ENCODE peak calls at places on chromosomes 16 and 17, in four cellular contexts. One of them, this sample, is unnamed.
A peak's percentile ranks its signal among the peaks of the same experiment; 100 is the strongest.

GRCh38 chr16:79784007-79784406 is 183.5 kb upstream of the MAF start:
- DNase-seq in naive thymus-derived CD4-positive, alpha-beta T cell: no peak
- DNase-seq in WERI-Rb-1: no peak
- DNase-seq in HCT116: no peak
- DNase-seq in this sample: no peak

GRCh38 chr17:44112284-44113280 is 10.9 kb downstream of the HDAC5 start:
- DNase-seq in naive thymus-derived CD4-positive, alpha-beta T cell: no peak
- DNase-seq in HCT116: no peak
- DNase-seq in WERI-Rb-1: no peak
- DNase-seq in this sample: no peak

GRCh38 chr16:16025214-16025968 is 76.0 kb downstream of the ABCC1 start:
- DNase-seq in naive thymus-derived CD4-positive, alpha-beta T cell: peak; percentile 19
- DNase-seq in WERI-Rb-1: no peak
- DNase-seq in HCT116: no peak
- DNase-seq in this sample: peak; percentile 33

GRCh38 chr16:19463468-19464315 is 46.0 kb downstream of the TMC5 start:
- DNase-seq in WERI-Rb-1: no peak
- DNase-seq in HCT116: no peak
- DNase-seq in naive thymus-derived CD4-positive, alpha-beta T cell: no peak
- DNase-seq in this sample: no peak

GRCh38 chr16:35171106-35171505 is 1711.7 kb downstream of the TP53TG3F start:
- DNase-seq in HCT116: no peak
- DNase-seq in naive thymus-derived CD4-positive, alpha-beta T cell: no peak
- DNase-seq in WERI-Rb-1: no peak
- DNase-seq in this sample: no peak

GRCh38 chr17:76014100-76014924 is 12.8 kb downstream of the EVPL start:
- DNase-seq in naive thymus-derived CD4-positive, alpha-beta T cell: peak; percentile 82
- DNase-seq in HCT116: peak; percentile 46
- DNase-seq in WERI-Rb-1: peak; percentile 89
- DNase-seq in this sample: peak; percentile 67

GRCh38 chr17:3033248-3033640 is 30.2 kb downstream of the OR1D5 start:
- DNase-seq in WERI-Rb-1: no peak
- DNase-seq in naive thymus-derived CD4-positive, alpha-beta T cell: no peak
- DNase-seq in HCT116: no peak
- DNase-seq in this sample: no peak

GRCh38 chr17:31467502-31468256 is 76.2 kb downstream of the RAB11FIP4 start:
- DNase-seq in WERI-Rb-1: no peak
- DNase-seq in HCT116: no peak
- DNase-seq in naive thymus-derived CD4-positive, alpha-beta T cell: no peak
- DNase-seq in this sample: no peak

GRCh38 chr16:24054649-24055560 is 201.2 kb upstream of the CACNG3 start:
- DNase-seq in naive thymus-derived CD4-positive, alpha-beta T cell: no peak
- DNase-seq in HCT116: no peak
- DNase-seq in WERI-Rb-1: no peak
- DNase-seq in this sample: no peak

GRCh38 chr17:57909548-57909947 is 45.7 kb downstream of the CUEDC1 start:
- DNase-seq in naive thymus-derived CD4-positive, alpha-beta T cell: no peak
- DNase-seq in HCT116: no peak
- DNase-seq in WERI-Rb-1: no peak
- DNase-seq in this sample: no peak

GRCh38 chr17:52071712-52072111 is 86.8 kb downstream of the CA10 start:
- DNase-seq in HCT116: no peak
- DNase-seq in naive thymus-derived CD4-positive, alpha-beta T cell: no peak
- DNase-seq in WERI-Rb-1: no peak
- DNase-seq in this sample: no peak

GRCh38 chr16:12796498-12796897 is 7.2 kb downstream of the CPPED1 start:
- DNase-seq in naive thymus-derived CD4-positive, alpha-beta T cell: no peak
- DNase-seq in WERI-Rb-1: no peak
- DNase-seq in HCT116: no peak
- DNase-seq in this sample: no peak

GRCh38 chr16:10834766-10835165 is 16.2 kb upstream of the TVP23A start:
- DNase-seq in WERI-Rb-1: no peak
- DNase-seq in HCT116: no peak
- DNase-seq in naive thymus-derived CD4-positive, alpha-beta T cell: no peak
- DNase-seq in this sample: no peak

GRCh38 chr16:47574091-47575054 is 113.2 kb downstream of the PHKB start:
- DNase-seq in HCT116: no peak
- DNase-seq in WERI-Rb-1: no peak
- DNase-seq in naive thymus-derived CD4-positive, alpha-beta T cell: peak; percentile 34
- DNase-seq in this sample: no peak

GRCh38 chr16:83473109-83473508 is 334.7 kb upstream of the HSBP1 start:
- DNase-seq in WERI-Rb-1: no peak
- DNase-seq in HCT116: no peak
- DNase-seq in naive thymus-derived CD4-positive, alpha-beta T cell: no peak
- DNase-seq in this sample: no peak

GRCh38 chr17:8366231-8366630 is 10.3 kb downstream of the KRABD2 start:
- DNase-seq in WERI-Rb-1: no peak
- DNase-seq in naive thymus-derived CD4-positive, alpha-beta T cell: no peak
- DNase-seq in HCT116: no peak
- DNase-seq in this sample: no peak

GRCh38 chr17:40419559-40420331 is 2.0 kb upstream of the TOP2A start:
- DNase-seq in naive thymus-derived CD4-positive, alpha-beta T cell: peak; percentile 29
- DNase-seq in HCT116: no peak
- DNase-seq in WERI-Rb-1: no peak
- DNase-seq in this sample: no peak

GRCh38 chr17:28191018-28191417 is 128.0 kb upstream of the TMEM97 start:
- DNase-seq in WERI-Rb-1: no peak
- DNase-seq in naive thymus-derived CD4-positive, alpha-beta T cell: no peak
- DNase-seq in HCT116: no peak
- DNase-seq in this sample: no peak

GRCh38 chr16:1530883-1531637 is 2.4 kb upstream of the TMEM204 start:
- DNase-seq in HCT116: no peak
- DNase-seq in naive thymus-derived CD4-positive, alpha-beta T cell: no peak
- DNase-seq in WERI-Rb-1: no peak
- DNase-seq in this sample: no peak

DNA sequence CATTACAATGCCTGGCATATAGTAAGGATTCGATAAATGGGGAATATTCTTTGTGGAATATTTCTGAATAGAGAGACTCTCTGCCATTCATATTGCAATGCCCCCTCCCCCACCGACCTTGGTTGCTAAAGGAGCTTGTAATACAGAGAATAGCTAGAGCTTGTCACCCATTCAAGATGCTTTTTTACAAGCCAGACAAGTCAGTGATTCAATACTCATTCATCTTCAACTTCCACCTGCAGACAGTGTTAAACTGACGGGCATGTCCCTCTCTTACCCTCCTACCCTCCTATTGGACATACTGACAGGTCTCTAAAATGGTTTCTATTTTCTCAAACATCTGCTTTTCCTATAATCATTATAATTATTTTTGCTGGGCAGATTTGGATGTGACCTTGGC is 257.4 kb downstream of the KCNJ2 start:
- DNase-seq in HCT116: no peak
- DNase-seq in WERI-Rb-1: no peak
- DNase-seq in naive thymus-derived CD4-positive, alpha-beta T cell: no peak
- DNase-seq in this sample: no peak
- H3K9me3 ChIP-seq in HCT116: no peaks in the 10 kb centered on the region
- H3K9me3 ChIP-seq in WERI-Rb-1: no peaks in the 10 kb centered on the region
- H3K9me3 ChIP-seq in naive thymus-derived CD4-positive, alpha-beta T cell: no peaks in the 10 kb centered on the region
- H3K9me3 ChIP-seq in this sample: no peaks in the 10 kb centered on the region

DNA sequence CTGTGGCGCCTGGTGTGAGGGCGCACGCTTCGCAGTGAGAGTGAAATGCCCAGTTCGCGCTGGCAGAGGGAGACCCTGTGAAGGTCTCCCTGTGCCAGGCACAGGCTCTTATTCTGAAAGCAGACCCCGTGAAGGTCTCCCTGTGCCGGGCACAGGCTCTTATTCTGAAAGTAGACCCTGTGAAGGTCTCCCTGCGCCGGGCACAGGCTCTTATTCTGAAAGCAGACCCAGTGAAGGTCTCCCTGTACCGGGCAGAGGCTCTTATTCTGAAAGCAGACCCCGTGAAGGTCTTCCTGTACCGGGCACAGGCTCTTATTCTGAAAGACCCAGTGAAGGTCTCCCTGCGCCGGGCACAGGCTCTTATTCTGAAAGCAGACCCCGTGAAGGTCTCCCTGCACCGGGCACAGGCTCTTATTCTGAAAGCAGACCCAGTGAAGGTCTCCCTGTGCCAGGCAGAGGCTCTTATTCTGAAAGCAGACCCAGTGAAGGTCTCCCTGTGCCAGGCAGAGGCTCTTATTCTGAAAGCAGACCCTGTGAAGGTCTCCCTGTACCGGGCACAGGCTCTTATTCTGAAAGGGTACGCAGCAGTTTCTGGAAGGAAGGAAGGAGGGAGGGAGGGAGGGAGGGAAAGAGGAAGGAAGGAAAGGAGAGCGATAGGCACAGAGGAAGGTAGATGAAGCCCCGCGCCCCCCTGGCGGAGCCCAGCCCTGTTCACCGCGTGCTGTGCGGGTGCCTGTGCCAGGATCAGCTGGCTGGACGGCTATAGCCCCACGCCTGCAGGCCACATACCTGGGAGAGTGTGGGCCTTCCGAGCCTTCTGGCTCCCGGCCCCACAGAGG is 55.3 kb downstream of the WDR45B start:
- DNase-seq in naive thymus-derived CD4-positive, alpha-beta T cell: peak; percentile 75
- DNase-seq in HCT116: peak; percentile 70
- DNase-seq in WERI-Rb-1: peak; percentile 70
- DNase-seq in this sample: peak; percentile 41
- H3K9me3 ChIP-seq in naive thymus-derived CD4-positive, alpha-beta T cell: no peaks in the 10 kb centered on the region
- H3K9me3 ChIP-seq in HCT116: no peaks in the 10 kb centered on the region
- H3K9me3 ChIP-seq in WERI-Rb-1: no peaks in the 10 kb centered on the region
- H3K9me3 ChIP-seq in this sample: no peaks in the 10 kb centered on the region

GRCh38 chr17:42459256-42459982 is 741 bp downstream of the ATP6V0A1 start:
- DNase-seq in naive thymus-derived CD4-positive, alpha-beta T cell: peak; percentile 16
- DNase-seq in HCT116: no peak
- DNase-seq in WERI-Rb-1: peak; percentile 80
- DNase-seq in this sample: no peak
- H3K9me3 ChIP-seq in naive thymus-derived CD4-positive, alpha-beta T cell: no peaks in the 10 kb centered on the region
- H3K9me3 ChIP-seq in HCT116: no peaks in the 10 kb centered on the region
- H3K9me3 ChIP-seq in WERI-Rb-1: no peaks in the 10 kb centered on the region
- H3K9me3 ChIP-seq in this sample: no peaks in the 10 kb centered on the region

GRCh38 chr17:35486920-35487727 is 38.6 kb upstream of the SLFN13 start:
- DNase-seq in WERI-Rb-1: no peak
- DNase-seq in HCT116: no peak
- DNase-seq in naive thymus-derived CD4-positive, alpha-beta T cell: peak; percentile 78
- DNase-seq in this sample: peak; percentile 46
- H3K9me3 ChIP-seq in WERI-Rb-1: peaks cover 20% of the 10 kb centered on the region
- H3K9me3 ChIP-seq in HCT116: no peaks in the 10 kb centered on the region
- H3K9me3 ChIP-seq in naive thymus-derived CD4-positive, alpha-beta T cell: no peaks in the 10 kb centered on the region
- H3K9me3 ChIP-seq in this sample: no peaks in the 10 kb centered on the region

DNA sequence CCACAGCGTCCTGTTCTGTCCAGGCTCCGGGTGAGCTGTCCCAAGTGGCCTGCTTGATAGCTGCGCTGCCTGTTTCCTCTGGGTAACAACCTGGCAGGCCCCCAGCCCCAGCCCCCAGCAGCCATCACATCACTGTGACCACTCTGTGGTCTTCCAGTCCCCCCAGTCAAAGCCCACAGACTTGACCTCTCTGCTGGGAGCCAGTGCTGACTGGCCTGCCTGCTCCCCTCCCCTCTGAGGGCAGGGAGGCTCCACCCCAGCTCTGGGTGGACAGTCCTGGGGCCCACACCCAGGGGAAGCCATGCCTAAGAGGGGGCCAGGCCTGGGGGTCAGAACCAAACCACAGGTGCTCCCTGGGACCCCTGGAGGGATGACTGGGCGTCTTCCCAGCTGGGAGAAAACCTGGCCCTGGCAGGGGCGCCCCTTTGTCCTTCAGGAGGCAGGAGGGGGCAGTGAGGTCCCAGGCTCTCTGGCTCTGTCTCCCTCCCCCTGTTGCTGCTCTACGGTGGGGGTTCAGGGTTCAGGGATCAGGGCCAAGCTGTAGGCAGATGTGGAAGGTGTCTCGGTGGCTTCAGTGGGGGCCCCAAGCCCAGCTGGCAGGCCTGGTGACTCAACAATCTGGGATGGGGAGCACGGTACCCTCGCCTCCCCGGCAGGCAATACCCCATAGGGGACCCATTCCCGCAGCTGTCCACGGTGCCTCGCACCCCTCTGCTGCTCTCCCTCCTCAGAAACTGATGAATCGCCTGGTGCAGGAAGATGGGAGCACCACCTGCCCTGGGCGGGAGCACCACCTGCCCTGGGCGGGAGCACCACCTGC is 1.8 kb upstream of the SLC16A3 start:
- DNase-seq in WERI-Rb-1: no peak
- DNase-seq in HCT116: no peak
- DNase-seq in naive thymus-derived CD4-positive, alpha-beta T cell: no peak
- DNase-seq in this sample: no peak
- H3K9me3 ChIP-seq in WERI-Rb-1: peaks cover 6% of the 10 kb centered on the region
- H3K9me3 ChIP-seq in HCT116: no peaks in the 10 kb centered on the region
- H3K9me3 ChIP-seq in naive thymus-derived CD4-positive, alpha-beta T cell: no peaks in the 10 kb centered on the region
- H3K9me3 ChIP-seq in this sample: no peaks in the 10 kb centered on the region

GRCh38 chr17:27088767-27089078 is 205.2 kb upstream of the WSB1 start:
- DNase-seq in WERI-Rb-1: no peak
- DNase-seq in HCT116: no peak
- DNase-seq in naive thymus-derived CD4-positive, alpha-beta T cell: no peak
- DNase-seq in this sample: no peak
- H3K9me3 ChIP-seq in WERI-Rb-1: no peaks in the 10 kb centered on the region
- H3K9me3 ChIP-seq in HCT116: no peaks in the 10 kb centered on the region
- H3K9me3 ChIP-seq in naive thymus-derived CD4-positive, alpha-beta T cell: no peaks in the 10 kb centered on the region
- H3K9me3 ChIP-seq in this sample: no peaks in the 10 kb centered on the region

GRCh38 chr16:3295783-3296182 is 9.4 kb downstream of the TIGD7 start:
- DNase-seq in HCT116: no peak
- DNase-seq in WERI-Rb-1: no peak
- DNase-seq in naive thymus-derived CD4-positive, alpha-beta T cell: no peak
- DNase-seq in this sample: no peak

GRCh38 chr16:3289998-3290673 is 6.8 kb downstream of the ZNF263 start:
- DNase-seq in naive thymus-derived CD4-positive, alpha-beta T cell: no peak
- DNase-seq in WERI-Rb-1: no peak
- DNase-seq in HCT116: no peak
- DNase-seq in this sample: no peak

GRCh38 chr16:3292604-3293003 is 9.3 kb downstream of the ZNF263 start:
- DNase-seq in HCT116: no peak
- DNase-seq in WERI-Rb-1: no peak
- DNase-seq in naive thymus-derived CD4-positive, alpha-beta T cell: no peak
- DNase-seq in this sample: no peak

GRCh38 chr16:3295209-3295608 is 10.0 kb downstream of the TIGD7 start:
- DNase-seq in HCT116: no peak
- DNase-seq in naive thymus-derived CD4-positive, alpha-beta T cell: no peak
- DNase-seq in WERI-Rb-1: no peak
- DNase-seq in this sample: no peak
- H3K9me3 ChIP-seq in HCT116: peaks cover 12% of the 10 kb centered on the region
- H3K9me3 ChIP-seq in naive thymus-derived CD4-positive, alpha-beta T cell: peaks cover 4% of the 10 kb centered on the region
- H3K9me3 ChIP-seq in WERI-Rb-1: no peaks in the 10 kb centered on the region
- H3K9me3 ChIP-seq in this sample: peaks cover 19% of the 10 kb centered on the region

GRCh38 chr17:10518271-10519037 is at the start of gene MYH1:
- DNase-seq in naive thymus-derived CD4-positive, alpha-beta T cell: no peak
- DNase-seq in HCT116: no peak
- DNase-seq in WERI-Rb-1: no peak
- DNase-seq in this sample: no peak
- H3K9me3 ChIP-seq in naive thymus-derived CD4-positive, alpha-beta T cell: no peaks in the 10 kb centered on the region
- H3K9me3 ChIP-seq in HCT116: no peaks in the 10 kb centered on the region
- H3K9me3 ChIP-seq in WERI-Rb-1: no peaks in the 10 kb centered on the region
- H3K9me3 ChIP-seq in this sample: no peaks in the 10 kb centered on the region

This sample was measured in T-helper 17 cell.